ENCODE peak calls at places on chromosomes 6 and 20, in seven cellular contexts. Y, I, M, Q, E, P and W are unnamed samples.

GRCh38 chr6:160297310-160297709 is 38.7 kb upstream of the SLC22A2 start:
- DNase-seq in Y (peak; percentile 64), I (no peak), M (no peak), Q (no peak), E (no peak), P (no peak), W (no peak)

GRCh38 chr6:36735110-36735971 is 37.7 kb downstream of the RAB44 start:
- DNase-seq in Y (peak; percentile 69), I (no peak), M (peak; percentile 91), Q (no peak), E (peak; percentile 59), P (no peak), W (no peak)

GRCh38 chr20:11777861-11778570 is 139.7 kb upstream of the BTBD3 start:
- DNase-seq in Y (no peak), I (no peak), M (no peak), Q (no peak), E (no peak), P (no peak), W (no peak)

GRCh38 chr6:51725155-51725554 is 362.3 kb downstream of the PKHD1 start:
- DNase-seq in Y (no peak), I (no peak), M (no peak), Q (no peak), E (no peak), P (no peak), W (no peak)

GRCh38 chr6:81023007-81023582 is 729.4 kb downstream of the TENT5A start:
- DNase-seq in Y (no peak), I (no peak), M (no peak), Q (no peak), E (no peak), P (no peak), W (no peak)

GRCh38 chr6:52423971-52424381 is 3.8 kb downstream of the EFHC1 start:
- DNase-seq in Y (no peak), I (no peak), M (no peak), Q (no peak), E (no peak), P (no peak), W (no peak)

GRCh38 chr6:16752206-16752867 is 8.9 kb downstream of the ATXN1 start:
- DNase-seq in Y (no peak), I (no peak), M (no peak), Q (no peak), E (no peak), P (no peak), W (no peak)

GRCh38 chr6:155424201-155424600 is 31.4 kb downstream of the NOX3 start:
- DNase-seq in Y (no peak), I (no peak), M (no peak), Q (no peak), E (no peak), P (no peak), W (no peak)

GRCh38 chr20:63505723-63506122 is 6.8 kb upstream of the EEF1A2 start:
- DNase-seq in Y (no peak), I (no peak), M (no peak), Q (no peak), E (no peak), P (no peak), W (no peak)

GRCh38 chr6:1336246-1336843 is 24.4 kb downstream of the FOXQ1 start:
- DNase-seq in Y (peak; percentile 62), I (peak; percentile 55), M (no peak), Q (no peak), E (no peak), P (no peak), W (no peak)

GRCh38 chr6:10414766-10415592 is at the start of gene TFAP2A:
- DNase-seq in Y (no peak), I (no peak), M (no peak), Q (no peak), E (no peak), P (no peak), W (peak; percentile 28)

GRCh38 chr6:87237804-87238203 is 82.4 kb downstream of the ZNF292 start:
- DNase-seq in Y (no peak), I (no peak), M (no peak), Q (no peak), E (no peak), P (peak; percentile 20), W (no peak)

GRCh38 chr20:14234666-14235295 is 102.6 kb downstream of the FLRT3 start:
- DNase-seq in Y (no peak), I (no peak), M (no peak), Q (no peak), E (no peak), P (no peak), W (no peak)

GRCh38 chr6:84882768-84883766 is 118.7 kb upstream of the TBX18 start:
- DNase-seq in Y (no peak), I (no peak), M (no peak), Q (no peak), E (no peak), P (no peak), W (no peak)

GRCh38 chr6:2714359-2714895 is 36.3 kb downstream of the MYLK4 start:
- DNase-seq in Y (no peak), I (no peak), M (no peak), Q (no peak), E (no peak), P (no peak), W (no peak)

GRCh38 chr6:36964349-36964748 is 9.8 kb downstream of the PI16 start:
- DNase-seq in Y (no peak), I (no peak), M (no peak), Q (no peak), E (no peak), P (no peak), W (no peak)

GRCh38 chr6:35128496-35128895 is 12.6 kb downstream of the TCP11 start:
- DNase-seq in Y (no peak), I (no peak), M (no peak), Q (no peak), E (no peak), P (no peak), W (no peak)

GRCh38 chr6:134470090-134470975 is 152.4 kb upstream of the SGK1 start:
- DNase-seq in Y (no peak), I (no peak), M (no peak), Q (no peak), E (no peak), P (no peak), W (no peak)

GRCh38 chr20:3890410-3890751 is 1.2 kb downstream of the PANK2 start:
- DNase-seq in Y (no peak), I (no peak), M (peak; percentile 19), Q (no peak), E (no peak), P (no peak), W (no peak)

GRCh38 chr6:36545767-36546663 is 1.3 kb downstream of the STK38 start:
- DNase-seq in Y (no peak), I (no peak), M (no peak), Q (no peak), E (no peak), P (no peak), W (no peak)

GRCh38 chr20:17873410-17874270 is 95.0 kb downstream of the SNX5 start:
- DNase-seq in Y (peak; percentile 92), I (no peak), M (peak; percentile 91), Q (no peak), E (peak; percentile 55), P (no peak), W (no peak)

GRCh38 chr6:51342393-51342792 is 523.7 kb downstream of the TFAP2B start:
- DNase-seq in Y (no peak), I (no peak), M (no peak), Q (no peak), E (no peak), P (no peak), W (no peak)

GRCh38 chr20:44279228-44279627 is 31.8 kb downstream of the FITM2 start:
- DNase-seq in Y (no peak), I (no peak), M (no peak), Q (no peak), E (no peak), P (peak; percentile 81), W (no peak)

GRCh38 chr20:44274303-44275017 is 27.4 kb downstream of the GDAP1L1 start:
- DNase-seq in Y (no peak), I (no peak), M (no peak), Q (no peak), E (no peak), P (no peak), W (no peak)

GRCh38 chr20:44271915-44272663 is 25.0 kb downstream of the GDAP1L1 start:
- DNase-seq in Y (no peak), I (no peak), M (no peak), Q (no peak), E (no peak), P (no peak), W (no peak)

GRCh38 chr20:44268802-44269201 is 21.7 kb downstream of the GDAP1L1 start:
- DNase-seq in Y (no peak), I (no peak), M (no peak), Q (no peak), E (no peak), P (no peak), W (no peak)

DNA sequence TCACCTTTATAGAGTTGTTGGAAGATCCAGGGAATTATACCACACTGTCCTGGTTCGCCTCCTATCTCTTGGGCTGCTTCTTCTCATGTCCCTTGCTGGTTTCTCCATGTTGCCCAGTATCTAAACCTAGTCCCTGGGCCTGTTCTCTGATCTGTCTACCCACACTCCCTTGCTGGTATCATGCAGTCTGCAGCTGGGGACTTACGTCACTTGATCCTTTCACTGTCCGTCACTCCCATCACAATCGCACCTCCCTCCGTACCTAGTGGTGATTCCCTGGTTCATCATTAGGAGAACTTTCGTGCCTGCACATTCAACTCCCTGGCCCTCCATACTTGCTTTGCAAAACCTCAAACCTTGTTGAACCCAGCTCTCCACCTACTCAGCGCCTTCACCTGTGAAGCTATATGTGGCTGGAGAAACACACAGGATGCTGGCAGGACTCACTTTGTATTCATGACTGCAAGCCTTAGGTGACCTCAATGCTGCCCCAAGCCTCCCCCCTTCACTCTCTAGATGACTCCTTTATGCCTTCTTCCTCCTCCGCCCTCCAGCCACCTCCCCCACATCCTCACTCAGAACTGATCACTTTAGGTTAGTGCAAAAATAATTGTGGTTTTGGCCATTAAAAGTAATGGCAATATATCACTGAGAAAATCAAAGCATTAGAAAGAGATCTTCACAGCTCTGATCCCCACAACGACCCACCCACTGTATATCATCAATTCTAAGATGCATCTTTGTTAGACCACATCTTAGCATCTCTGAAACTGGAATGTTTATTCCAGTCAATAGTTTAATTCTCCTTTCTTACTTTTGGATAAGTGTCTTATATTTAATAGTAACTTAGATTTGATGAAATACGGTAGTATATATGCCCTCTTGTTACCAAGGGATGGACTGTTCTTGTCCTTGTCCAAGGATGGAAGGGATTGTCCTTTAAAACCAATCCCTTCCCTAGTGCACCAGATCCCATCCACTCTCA is 26.4 kb downstream of the GDAP1L1 start:
- DNase-seq in Y (no peak), I (no peak), M (no peak), Q (no peak), E (no peak), P (no peak), W (no peak)
- TF ChIP-seq CTCF in Y (no peak), I (no peak), M (no peak), Q (no peak), E (no peak), P (no peak), W (no peak)

GRCh38 chr6:168874637-168875036 is 379.0 kb downstream of the THBS2 start:
- DNase-seq in Y (no peak), I (no peak), M (no peak), Q (no peak), E (no peak), P (no peak), W (no peak)
- TF ChIP-seq CTCF in Y (no peak), I (no peak), M (no peak), Q (no peak), E (no peak), P (no peak), W (no peak)

GRCh38 chr6:147774856-147775255 is 266.4 kb downstream of the SAMD5 start:
- DNase-seq in Y (no peak), I (no peak), M (no peak), Q (no peak), E (no peak), P (no peak), W (no peak)
- TF ChIP-seq CTCF in Y (no peak), I (peak; percentile 34), M (no peak), Q (peak; percentile 46), E (no peak), P (peak; percentile 10), W (no peak)

GRCh38 chr6:30116724-30117123 is 3.8 kb upstream of the TRIM31 start:
- DNase-seq in Y (no peak), I (no peak), M (no peak), Q (no peak), E (no peak), P (no peak), W (no peak)
- TF ChIP-seq CTCF in Y (no peak), I (peak; percentile 23), M (no peak), Q (peak; percentile 52), E (no peak), P (peak; percentile 23), W (no peak)